ENCODE peak calls at places on chromosomes 13 and 19, in five cellular contexts. U is neuronal stem cell, D is H9, V is mesenchymal stem cell, M is H1. C is an unnamed sample.

GRCh38 chr13:109704771-109705628 is 81.4 kb downstream of the IRS2 start:
- DNase-seq in U (no peak), D (no peak), V (no peak), M (no peak), C (peak)

GRCh38 chr19:17183271-17183757 is 31.8 kb upstream of the USE1 start:
- DNase-seq in U (no peak), D (no peak), V (no peak), M (no peak), C (no peak)

GRCh38 chr19:13796301-13797057 is 1.2 kb downstream of the ZSWIM4 start:
- DNase-seq in U (no peak), D (peak), V (peak), M (no peak), C (peak)

GRCh38 chr13:19984430-19985218 is 26.1 kb downstream of the ZMYM2 start:
- DNase-seq in U (peak), D (no peak), V (peak), M (no peak), C (peak)

GRCh38 chr19:41031926-41032325 is 40.8 kb downstream of the CYP2B6 start:
- DNase-seq in U (no peak), D (no peak), V (no peak), M (no peak), C (peak)

GRCh38 chr19:2338055-2338615 is 9.7 kb downstream of the SPPL2B start:
- DNase-seq in U (no peak), D (no peak), V (no peak), M (no peak), C (no peak)

GRCh38 chr19:3609779-3610719 is 3.4 kb upstream of the TBXA2R start:
- DNase-seq in U (no peak), D (no peak), V (no peak), M (no peak), C (no peak)

GRCh38 chr13:60887711-60888110 is 490.7 kb downstream of the TDRD3 start:
- DNase-seq in U (no peak), D (no peak), V (no peak), M (no peak), C (no peak)

GRCh38 chr13:112072531-112073244 is 5.7 kb downstream of the SOX1 start:
- DNase-seq in U (peak), D (peak), V (no peak), M (no peak), C (no peak)

GRCh38 chr13:41017744-41018582 is 1.2 kb downstream of the ELF1 start:
- DNase-seq in U (no peak), D (no peak), V (peak), M (no peak), C (no peak)

GRCh38 chr13:80030491-80030890 is 310.4 kb downstream of the SPRY2 start:
- DNase-seq in U (no peak), D (no peak), V (peak), M (peak), C (no peak)

GRCh38 chr13:33137726-33138125 is 121.5 kb downstream of the KL start:
- DNase-seq in U (no peak), D (no peak), V (no peak), M (no peak), C (no peak)

GRCh38 chr19:46975918-46976782 is 43.5 kb upstream of the NPAS1 start:
- DNase-seq in U (peak), D (peak), V (peak), M (peak), C (peak)

GRCh38 chr13:108276060-108276459 is 6.5 kb downstream of the TNFSF13B start:
- DNase-seq in U (no peak), D (no peak), V (no peak), M (no peak), C (no peak)

GRCh38 chr19:38255759-38256052 is 468 bp downstream of the PPP1R14A start:
- DNase-seq in U (no peak), D (no peak), V (peak), M (no peak), C (no peak)

GRCh38 chr19:47693489-47693888 is 19.7 kb upstream of the EHD2 start:
- DNase-seq in U (no peak), D (no peak), V (no peak), M (no peak), C (no peak)

GRCh38 chr13:32117696-32118095 is 86.1 kb downstream of the FRY start:
- DNase-seq in U (no peak), D (no peak), V (no peak), M (no peak), C (peak)

GRCh38 chr19:11737964-11738745 is 591 bp downstream of the ZNF823 start:
- DNase-seq in U (no peak), D (peak), V (peak), M (no peak), C (peak)

GRCh38 chr19:19732579-19733501 is at the start of gene ZNF14:
- DNase-seq in U (peak), D (peak), V (peak), M (peak), C (peak)

GRCh38 chr13:30791354-30791921 is 56.1 kb downstream of the ALOX5AP start:
- DNase-seq in U (no peak), D (no peak), V (no peak), M (no peak), C (no peak)

GRCh38 chr13:41075034-41075433 is 13.7 kb downstream of the WBP4 start:
- DNase-seq in U (no peak), D (no peak), V (peak), M (no peak), C (peak)

GRCh38 chr19:41362143-41362847 is 1.7 kb downstream of the B9D2 start:
- DNase-seq in U (no peak), D (no peak), V (peak), M (no peak), C (peak)

GRCh38 chr13:65597839-65598818 is 1632.0 kb downstream of the PCDH9 start:
- DNase-seq in U (no peak), D (no peak), V (peak), M (no peak), C (peak)

GRCh38 chr19:1221141-1221903 is 15.7 kb downstream of the STK11 start:
- DNase-seq in U (no peak), D (no peak), V (peak), M (no peak), C (peak)

GRCh38 chr13:100724568-100724967 is 50.0 kb upstream of the TMTC4 start:
- DNase-seq in U (no peak), D (no peak), V (no peak), M (no peak), C (no peak)

GRCh38 chr13:100941377-100941776 is 266.8 kb upstream of the TMTC4 start:
- DNase-seq in U (no peak), D (no peak), V (no peak), M (no peak), C (no peak)

GRCh38 chr19:50331187-50332013 is 2.2 kb upstream of the KCNC3 start:
- DNase-seq in U (no peak), D (peak), V (no peak), M (no peak), C (no peak)

GRCh38 chr13:28045861-28046260 is 54.5 kb downstream of the FLT3 start:
- DNase-seq in U (no peak), D (no peak), V (no peak), M (no peak), C (no peak)

GRCh38 chr19:15252398-15253018 is 20.3 kb upstream of the EPHX3 start:
- DNase-seq in U (no peak), D (peak), V (no peak), M (no peak), C (no peak)

GRCh38 chr19:55041244-55041626 is 3.2 kb upstream of the GP6 start:
- DNase-seq in U (no peak), D (no peak), V (no peak), M (no peak), C (no peak)

GRCh38 chr19:10872551-10873107 is 1.3 kb downstream of the CARM1 start:
- DNase-seq in U (no peak), D (no peak), V (no peak), M (no peak), C (no peak)

GRCh38 chr13:39692650-39693438 is 37.4 kb downstream of the COG6 start:
- DNase-seq in U (no peak), D (no peak), V (peak), M (no peak), C (no peak)

GRCh38 chr13:113809934-113810333 is 50.9 kb downstream of the TMEM255B start:
- DNase-seq in U (no peak), D (no peak), V (no peak), M (no peak), C (no peak)

GRCh38 chr13:40803316-40803715 is 13.9 kb downstream of the SLC25A15 start:
- DNase-seq in U (no peak), D (no peak), V (no peak), M (no peak), C (peak)

GRCh38 chr13:109785141-109785891 is 1.1 kb downstream of the IRS2 start:
- DNase-seq in U (no peak), D (peak), V (peak), M (no peak), C (peak)

GRCh38 chr13:71721117-71721516 is 145.9 kb downstream of the DACH1 start:
- DNase-seq in U (no peak), D (no peak), V (no peak), M (no peak), C (no peak)

GRCh38 chr13:59490651-59491050 is 673.1 kb downstream of the DIAPH3 start:
- DNase-seq in U (no peak), D (no peak), V (no peak), M (no peak), C (no peak)

GRCh38 chr13:59492030-59492636 is 671.6 kb downstream of the DIAPH3 start:
- DNase-seq in U (no peak), D (no peak), V (peak), M (no peak), C (no peak)

GRCh38 chr13:59494560-59494970 is 669.2 kb downstream of the DIAPH3 start:
- DNase-seq in U (no peak), D (no peak), V (peak), M (no peak), C (no peak)

GRCh38 chr13:59493436-59493965 is 670.2 kb downstream of the DIAPH3 start:
- DNase-seq in U (no peak), D (no peak), V (no peak), M (no peak), C (no peak)

GRCh38 chr13:59494151-59494550 is 669.6 kb downstream of the DIAPH3 start:
- DNase-seq in U (no peak), D (no peak), V (no peak), M (no peak), C (no peak)
- H2BK12ac ChIP-seq in U (no peak), D (no peak), V (no peak), M (no peak), C (no peak)

DNA sequence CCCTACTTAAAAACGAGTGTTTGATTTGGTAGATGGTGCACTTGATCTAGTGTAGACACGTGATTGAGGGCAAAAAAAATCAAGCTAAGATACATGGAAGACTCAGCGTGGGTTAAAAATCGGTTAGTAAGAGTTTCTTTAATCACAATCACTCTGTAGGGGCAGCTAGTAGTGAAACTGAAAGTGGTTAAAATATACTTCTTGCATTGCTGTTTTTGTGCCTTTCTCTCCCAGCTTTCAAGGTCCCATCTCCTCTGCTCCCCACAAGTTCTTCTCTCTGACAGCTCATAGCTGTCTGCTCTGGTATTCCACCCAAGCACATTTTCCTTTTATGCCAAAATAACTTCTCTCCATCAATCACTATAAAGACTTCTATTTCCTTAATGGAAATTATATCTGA is 1089.7 kb downstream of the EFNB2 start:
- DNase-seq in U (no peak), D (no peak), V (peak), M (no peak), C (no peak)
- H3K14ac ChIP-seq in U (no peak), D (no peak), V (no peak), M (no peak), C (no peak)

GRCh38 chr13:98228661-98229349 is 51.7 kb upstream of the RNF113B start:
- DNase-seq in U (no peak), D (no peak), V (peak), M (no peak), C (no peak)
- H2BK5ac ChIP-seq in U (no peak), D (no peak), V (no peak), M (no peak), C (no peak)

DNA sequence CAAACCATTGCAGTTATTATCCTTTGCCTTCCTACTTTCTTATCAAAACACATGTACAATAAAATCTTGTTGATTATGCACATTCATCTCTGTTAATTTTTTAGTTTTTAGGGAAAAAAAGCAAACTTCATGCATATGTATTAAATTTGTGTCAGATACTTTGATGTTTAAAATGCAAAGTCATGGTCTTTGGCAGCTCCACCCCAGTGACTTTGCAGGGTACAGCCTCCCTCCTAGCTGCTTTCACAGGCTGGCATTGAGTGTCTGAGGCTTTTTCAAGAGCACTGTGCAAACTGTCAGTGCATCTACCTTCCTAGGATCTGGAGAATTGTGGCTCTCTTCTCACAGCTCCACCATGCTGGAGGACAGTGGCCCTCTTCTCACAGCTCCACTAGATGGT is 1988.1 kb upstream of the PCDH20 start:
- DNase-seq in U (no peak), D (no peak), V (no peak), M (no peak), C (no peak)
- H2BK12ac ChIP-seq in U (no peak), D (no peak), V (no peak), M (no peak), C (no peak)

DNA sequence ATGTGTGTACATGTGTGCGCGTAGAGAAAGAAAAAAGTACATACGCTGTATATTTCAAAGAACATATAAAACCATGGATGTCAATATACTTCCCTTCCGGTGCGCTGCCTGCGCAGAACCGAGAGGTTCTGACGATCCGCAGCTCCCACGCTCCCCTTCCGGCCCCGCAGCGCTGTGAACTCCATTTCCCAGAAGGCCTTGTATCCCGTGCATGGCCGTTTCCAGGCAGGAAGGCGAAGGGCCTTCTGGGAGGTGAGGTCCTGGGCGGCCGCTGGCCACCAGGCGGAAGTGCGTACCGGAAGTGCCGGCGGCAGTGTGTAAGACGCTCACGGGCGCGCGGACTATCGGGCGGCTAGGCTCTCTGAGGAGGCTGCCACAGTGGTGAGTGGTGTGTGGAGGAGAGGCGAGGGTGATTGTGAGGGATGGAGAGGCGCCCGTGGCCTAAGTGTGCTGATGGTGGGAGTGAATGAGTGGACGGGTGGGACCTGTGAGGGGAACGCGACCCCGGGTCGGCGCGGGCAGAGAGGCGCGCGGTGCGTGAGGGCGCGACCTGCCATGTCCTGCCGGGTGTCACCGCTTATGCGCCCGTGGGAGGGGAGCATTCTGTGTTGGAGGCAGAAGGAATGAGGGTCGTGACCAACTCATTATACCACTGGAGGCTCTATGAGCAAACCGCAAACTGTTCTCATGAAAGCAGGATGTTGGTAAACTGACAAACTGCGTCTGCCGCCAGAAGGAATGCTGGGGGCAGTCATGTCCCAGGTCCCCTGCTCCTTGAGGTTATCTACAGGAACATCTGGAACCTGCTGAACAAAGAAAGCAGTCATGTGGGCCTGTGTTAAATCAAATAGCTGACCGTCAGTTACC is at the start of gene ERVK3-1:
- DNase-seq in U (peak), D (peak), V (peak), M (peak), C (peak)
- H3K14ac ChIP-seq in U (peak), D (peak), V (no peak), M (no peak), C (peak)

DNA sequence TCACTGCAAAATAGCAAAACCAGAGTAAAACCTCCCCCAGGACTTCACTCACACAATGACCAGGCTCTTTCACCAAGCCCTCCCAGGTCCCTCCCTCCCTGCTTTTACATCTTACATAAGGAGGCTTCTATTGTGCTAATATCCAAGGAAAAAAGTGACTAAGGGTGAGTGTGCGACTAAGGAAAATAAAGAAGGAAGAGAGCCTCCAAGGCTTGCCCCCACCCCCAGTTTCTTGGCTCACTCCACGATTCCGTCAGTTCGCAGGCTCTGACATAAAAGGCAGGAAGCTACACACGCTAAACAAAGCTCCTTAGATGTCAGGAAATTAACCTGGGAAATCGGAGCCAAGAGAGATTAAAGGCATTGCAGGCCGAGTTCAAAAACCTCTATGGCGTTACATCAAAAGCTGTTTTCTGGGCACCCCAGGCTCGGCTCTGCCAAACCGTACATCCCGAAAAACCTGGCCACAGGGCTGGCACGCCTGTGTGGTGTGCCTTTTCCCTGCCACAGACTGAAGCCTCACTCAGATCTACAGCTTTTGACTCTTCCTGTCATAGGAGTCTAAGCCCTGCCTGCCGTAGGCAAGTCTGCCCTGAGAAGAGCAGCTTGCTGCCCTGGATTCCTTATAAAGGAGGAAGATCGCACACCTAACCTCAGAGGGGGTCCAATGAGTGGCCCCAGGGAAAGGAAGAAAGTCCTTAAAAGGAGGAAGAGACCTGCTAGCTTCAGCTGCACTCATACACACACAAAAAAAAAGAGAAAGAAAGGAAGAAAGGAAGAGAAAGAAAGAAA is 67.0 kb upstream of the SERP2 start:
- DNase-seq in U (peak), D (peak), V (peak), M (no peak), C (peak)
- H2BK5ac ChIP-seq in U (no peak), D (no peak), V (peak), M (no peak), C (no peak)

GRCh38 chr19:35601971-35602370 is 10.6 kb upstream of the HAUS5 start:
- DNase-seq in U (no peak), D (no peak), V (no peak), M (no peak), C (no peak)

GRCh38 chr19:35592226-35592625 is 6.3 kb downstream of the PMIS2 start:
- DNase-seq in U (peak), D (peak), V (peak), M (peak), C (peak)

GRCh38 chr19:35595928-35596327 is 10.0 kb downstream of the PMIS2 start:
- DNase-seq in U (no peak), D (no peak), V (no peak), M (no peak), C (no peak)

GRCh38 chr19:35590875-35591274 is 4.9 kb downstream of the PMIS2 start:
- DNase-seq in U (no peak), D (no peak), V (no peak), M (no peak), C (no peak)

GRCh38 chr19:35596366-35596999 is 10.5 kb downstream of the PMIS2 start:
- DNase-seq in U (no peak), D (no peak), V (peak), M (no peak), C (no peak)
- H2BK12ac ChIP-seq in U (no peak), D (no peak), V (no peak), M (no peak), C (no peak)